ENCODE peak calls at places on chromosomes 1 and 21, in six cellular contexts. J, R, I, W, S and M are unnamed samples.

GRCh38 chr1:21638531-21639341 is 30.4 kb downstream of the RAP1GAP start:
- DNase-seq in J (peak), R (peak), I (no peak), W (peak), S (no peak), M (no peak)

GRCh38 chr1:17419626-17420328 is 19.7 kb downstream of the RCC2 start:
- DNase-seq in J (peak), R (peak), I (peak), W (no peak), S (peak), M (peak)

GRCh38 chr1:50774759-50775351 is 185.2 kb downstream of the FAF1 start:
- DNase-seq in J (peak), R (no peak), I (peak), W (peak), S (peak), M (no peak)

GRCh38 chr21:27703806-27704205 is 736.9 kb upstream of the ADAMTS5 start:
- DNase-seq in J (no peak), R (no peak), I (no peak), W (no peak), S (no peak), M (no peak)

GRCh38 chr1:119987112-119987511 is 82.3 kb downstream of the NOTCH2 start:
- DNase-seq in J (no peak), R (no peak), I (peak), W (peak), S (no peak), M (no peak)

GRCh38 chr21:32190491-32191144 is 88.2 kb downstream of the MIS18A start:
- DNase-seq in J (no peak), R (no peak), I (no peak), W (no peak), S (peak), M (no peak)

GRCh38 chr1:198904356-198904755 is 265.5 kb downstream of the PTPRC start:
- DNase-seq in J (no peak), R (no peak), I (peak), W (peak), S (no peak), M (no peak)

GRCh38 chr1:157239936-157240335 is 101.7 kb upstream of the ETV3 start:
- DNase-seq in J (no peak), R (no peak), I (no peak), W (no peak), S (no peak), M (no peak)

GRCh38 chr1:1980467-1981141 is 23.0 kb downstream of the CFAP74 start:
- DNase-seq in J (no peak), R (no peak), I (no peak), W (no peak), S (no peak), M (no peak)